ENCODE peak calls at places on chromosomes 4 and X, in four cellular contexts. J, C, K and S are unnamed samples.

GRCh38 chr4:155005395-155006087 is 202.9 kb upstream of the NPY2R start:
- DNase-seq in J (no peak), C (no peak), K (no peak), S (no peak)

GRCh38 chrX:38313190-38313589 is 14.1 kb downstream of the RPGR start:
- DNase-seq in J (no peak), C (no peak), K (no peak), S (no peak)

GRCh38 chr4:180814875-180815417 is 1428.3 kb upstream of the TENM3 start:
- DNase-seq in J (no peak), C (no peak), K (no peak), S (no peak)

GRCh38 chr4:4990857-4991540 is 28.3 kb downstream of the CYTL1 start:
- DNase-seq in J (no peak), C (no peak), K (no peak), S (no peak)

GRCh38 chr4:85707591-85707990 is 232.6 kb downstream of the ARHGAP24 start:
- DNase-seq in J (peak; percentile 49), C (no peak), K (no peak), S (no peak)

GRCh38 chrX:2933125-2933900 is 4.2 kb upstream of the ARSD start:
- DNase-seq in J (no peak), C (no peak), K (no peak), S (no peak)

GRCh38 chr4:73871911-73872310 is 2.7 kb downstream of the CXCL1 start:
- DNase-seq in J (peak; percentile 37), C (no peak), K (no peak), S (no peak)

GRCh38 chrX:56797966-56798711 is 69.1 kb downstream of the NBDY start:
- DNase-seq in J (no peak), C (no peak), K (no peak), S (no peak)

GRCh38 chr4:151169900-151170299 is 70.5 kb downstream of the RPS3A start:
- DNase-seq in J (no peak), C (no peak), K (no peak), S (no peak)

GRCh38 chr4:139734875-139735380 is 69.3 kb downstream of the MGST2 start:
- DNase-seq in J (peak; percentile 94), C (no peak), K (peak; percentile 91), S (no peak)
- TF ChIP-seq POLR2AphosphoS5 in J (peak; percentile 45), C (no peak), K (no peak), S (no peak)

GRCh38 chr4:93828332-93828829 is at the start of gene ATOH1:
- DNase-seq in J (no peak), C (no peak), K (peak; percentile 97), S (no peak)
- TF ChIP-seq EZH2 in J (no peak), C (no peak), K (no peak), S (no peak)

DNA sequence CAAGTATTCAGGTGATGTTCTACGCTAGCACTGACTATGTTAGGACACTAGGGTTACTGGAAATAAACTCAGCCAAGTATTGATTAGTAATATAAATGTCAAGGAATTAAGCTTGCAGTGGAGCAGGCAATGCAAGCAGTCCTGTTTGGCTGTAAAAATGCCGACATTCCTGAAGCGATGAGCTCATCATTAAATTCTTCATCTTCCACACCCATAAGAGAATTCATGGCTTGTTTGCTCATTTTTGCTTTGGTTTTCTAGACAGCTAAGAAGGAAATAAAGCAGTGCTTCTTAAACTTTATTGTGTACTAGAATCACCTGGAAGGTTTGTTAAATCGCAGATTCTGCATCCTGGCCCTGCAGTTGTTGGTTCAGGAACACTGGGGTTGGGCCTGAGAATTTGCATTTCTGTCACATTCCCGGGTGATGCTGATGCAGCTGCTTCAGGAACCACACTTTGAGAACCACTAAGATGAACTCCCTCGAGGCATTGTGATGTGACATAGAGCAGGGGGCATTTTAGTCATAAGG is 17.8 kb downstream of the ANXA3 start:
- DNase-seq in J (peak; percentile 80), C (no peak), K (peak; percentile 54), S (no peak)
- H3K27ac ChIP-seq in J (peak overlapping the region; percentile 81), C (no peak overlapping the region), K (no peak overlapping the region), S (no peak overlapping the region)

DNA sequence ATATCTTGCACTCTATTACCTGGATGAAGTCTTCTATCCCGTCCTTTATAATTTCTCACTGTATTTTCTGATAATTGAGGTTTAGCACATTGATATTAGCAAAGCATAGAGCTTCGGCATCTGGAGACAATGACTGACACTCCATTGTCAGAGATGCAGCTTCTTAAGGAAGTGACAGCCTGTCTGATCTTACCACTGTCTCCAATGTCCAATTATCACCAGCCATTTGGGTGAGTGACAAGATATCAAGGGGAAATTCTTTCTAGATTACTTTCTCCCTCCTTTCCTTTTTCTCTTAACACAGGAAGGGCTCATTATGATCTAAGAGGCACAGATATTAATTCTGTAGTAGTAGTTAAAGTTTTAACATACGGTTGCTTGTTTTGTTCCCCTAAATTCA is 86.4 kb downstream of the LDB2 start:
- DNase-seq in J (peak; percentile 22), C (no peak), K (no peak), S (no peak)
- TF ChIP-seq POLR2AphosphoS5 in J (no peak), C (no peak), K (no peak), S (no peak)